ENCODE peak calls at places on chromosomes 4 and X, in seven cellular contexts. H is brain microvascular endothelial cell, V is breast epithelium, F is small intestine, B is adipocyte, M is hepatocyte, E is pancreas. C is an unnamed sample. For H3K27me3, the result is how much of the 10 kb centered on the place peaks cover.

GRCh38 chr4:174697164-174697563 is 131.9 kb downstream of the GLRA3 start:
- DNase-seq in H (no peak), B (peak), E (no peak), M (no peak), V (no peak), F (no peak), C (no peak)

GRCh38 chr4:159160242-159160641 is 57.4 kb downstream of the RAPGEF2 start:
- DNase-seq in H (no peak), B (peak), V (no peak), M (no peak), E (no peak), F (no peak), C (no peak)

GRCh38 chr4:114807759-114808404 is 209.3 kb downstream of the UGT8 start:
- DNase-seq in H (peak), E (peak), B (peak), V (no peak), M (peak), F (peak), C (no peak)

GRCh38 chr4:47526281-47526680 is 41.2 kb downstream of the ATP10D start:
- DNase-seq in E (no peak), B (peak), M (no peak), V (no peak), H (no peak), F (no peak), C (no peak)

GRCh38 chr4:78737020-78737419 is 39.1 kb upstream of the BMP2K start:
- DNase-seq in B (no peak), M (no peak), V (no peak), F (no peak), H (no peak), E (no peak), C (no peak)

GRCh38 chr4:25760518-25761157 is 102.2 kb downstream of the SEL1L3 start:
- DNase-seq in E (no peak), M (no peak), B (peak), H (no peak), V (no peak), F (no peak), C (no peak)

GRCh38 chr4:156252300-156253016 is 298.8 kb upstream of the CTSO start:
- DNase-seq in F (no peak), E (no peak), V (no peak), B (no peak), M (no peak), H (peak), C (no peak)

GRCh38 chr4:3145251-3145908 is 70.9 kb downstream of the HTT start:
- DNase-seq in M (no peak), H (no peak), F (no peak), E (no peak), B (peak), V (no peak), C (no peak)

GRCh38 chr4:126604273-126604867 is 1028.4 kb upstream of the INTU start:
- DNase-seq in V (no peak), F (peak), H (peak), B (peak), M (peak), E (no peak), C (no peak)

GRCh38 chrX:103063191-103063845 is 653 bp downstream of the BEX1 start:
- DNase-seq in E (no peak), B (peak), F (no peak), H (peak), M (peak), V (no peak), C (no peak)

GRCh38 chr4:8265171-8265929 is 4.2 kb upstream of the HTRA3 start:
- DNase-seq in E (no peak), H (no peak), M (no peak), V (no peak), B (no peak), F (no peak), C (no peak)

GRCh38 chr4:38315296-38315695 is 348.7 kb upstream of the KLF3 start:
- DNase-seq in B (no peak), V (no peak), H (no peak), M (no peak), F (no peak), E (no peak), C (no peak)

GRCh38 chr4:15194520-15194919 is 192.2 kb downstream of the CPEB2 start:
- DNase-seq in M (no peak), E (no peak), B (no peak), F (no peak), V (no peak), H (peak), C (no peak)

GRCh38 chr4:180567080-180567479 is 1676.1 kb upstream of the TENM3 start:
- DNase-seq in H (no peak), M (no peak), B (no peak), E (no peak), F (no peak), V (no peak), C (no peak)

GRCh38 chr4:73776363-73776762 is 36.0 kb downstream of the CXCL8 start:
- DNase-seq in M (peak), B (peak), E (peak), H (peak), V (peak), F (peak), C (no peak)

GRCh38 chrX:9532349-9532748 is 67.5 kb downstream of the TBL1X start:
- DNase-seq in H (peak), M (no peak), V (no peak), F (no peak), B (no peak), E (no peak), C (no peak)

GRCh38 chr4:25306658-25307057 is 5.9 kb upstream of the ZCCHC4 start:
- DNase-seq in V (no peak), H (no peak), E (no peak), B (no peak), M (no peak), F (no peak), C (no peak)

GRCh38 chr4:6889101-6889735 is 20.4 kb upstream of the TBC1D14 start:
- DNase-seq in H (no peak), V (no peak), F (no peak), B (no peak), M (no peak), E (no peak), C (no peak)

GRCh38 chrX:139691493-139691842 is 16.5 kb downstream of the MCF2 start:
- DNase-seq in F (no peak), B (peak), H (no peak), V (no peak), M (peak), E (no peak), C (no peak)

GRCh38 chr4:5992171-5993062 is 25.8 kb downstream of the C4orf50 start:
- DNase-seq in F (no peak), E (no peak), V (no peak), M (no peak), H (no peak), B (no peak), C (no peak)

GRCh38 chr4:111778543-111778942 is 366.7 kb upstream of the FAM241A start:
- DNase-seq in B (peak), V (no peak), M (no peak), F (no peak), H (no peak), E (no peak), C (no peak)

GRCh38 chrX:107449490-107450175 is at the start of gene FRMPD3:
- DNase-seq in M (peak), E (no peak), B (peak), H (no peak), F (no peak), V (no peak), C (no peak)

GRCh38 chrX:57451426-57452020 is 140.3 kb upstream of the ZXDB start:
- DNase-seq in F (no peak), E (no peak), V (no peak), M (no peak), H (no peak), B (no peak), C (no peak)

GRCh38 chr4:24956763-24957162 is 43.9 kb upstream of the CCDC149 start:
- DNase-seq in H (no peak), V (no peak), B (no peak), M (no peak), E (no peak), F (no peak), C (no peak)

GRCh38 chr4:15042529-15043167 is 40.4 kb downstream of the CPEB2 start:
- DNase-seq in M (peak), E (no peak), H (no peak), F (no peak), B (peak), V (no peak), C (no peak)

GRCh38 chrX:25968920-25969319 is 169.2 kb upstream of the MAGEB18 start:
- DNase-seq in B (no peak), H (no peak), E (peak), V (no peak), M (peak), F (no peak), C (no peak)

GRCh38 chr4:71472946-71473345 is 134.1 kb downstream of the SLC4A4 start:
- DNase-seq in V (no peak), B (peak), H (peak), E (no peak), M (no peak), F (no peak), C (no peak)

GRCh38 chr4:84511703-84512102 is 12.6 kb upstream of the NKX6-1 start:
- DNase-seq in E (no peak), B (no peak), V (no peak), F (no peak), M (no peak), H (no peak), C (no peak)
- H3K27me3 ChIP-seq in E (under half), B (under half), V (under half), F (under half), M (under half), H (under half), C (under half)

GRCh38 chr4:1516881-1517480 is 110.7 kb upstream of the NKX1-1 start:
- DNase-seq in B (no peak), F (no peak), E (no peak), V (no peak), H (no peak), M (no peak), C (no peak)

GRCh38 chr4:1515156-1515555 is 108.9 kb upstream of the NKX1-1 start:
- DNase-seq in E (no peak), F (no peak), M (no peak), H (no peak), V (no peak), B (no peak), C (no peak)

GRCh38 chr4:1514612-1515011 is 108.4 kb upstream of the NKX1-1 start:
- DNase-seq in V (no peak), H (no peak), B (no peak), E (no peak), F (no peak), M (no peak), C (no peak)

GRCh38 chr4:1516261-1516660 is 110.0 kb upstream of the NKX1-1 start:
- DNase-seq in E (no peak), H (no peak), F (no peak), V (no peak), B (no peak), M (no peak), C (no peak)

GRCh38 chr4:1515763-1516162 is 109.5 kb upstream of the NKX1-1 start:
- DNase-seq in H (no peak), M (no peak), B (no peak), V (no peak), F (no peak), E (no peak), C (no peak)
- H3K27me3 ChIP-seq in H (under half), M (under half), B (half or more), V (under half), F (under half), E (under half), C (under half)

GRCh38 chrX:39938466-39938865 is 159.3 kb downstream of the BCOR start:
- DNase-seq in B (no peak), M (no peak), V (no peak), F (no peak), H (no peak), E (no peak), C (no peak)
- H3K27me3 ChIP-seq in B (under half), M (under half), V (under half), F (under half), H (under half), E (under half), C (under half)

DNA sequence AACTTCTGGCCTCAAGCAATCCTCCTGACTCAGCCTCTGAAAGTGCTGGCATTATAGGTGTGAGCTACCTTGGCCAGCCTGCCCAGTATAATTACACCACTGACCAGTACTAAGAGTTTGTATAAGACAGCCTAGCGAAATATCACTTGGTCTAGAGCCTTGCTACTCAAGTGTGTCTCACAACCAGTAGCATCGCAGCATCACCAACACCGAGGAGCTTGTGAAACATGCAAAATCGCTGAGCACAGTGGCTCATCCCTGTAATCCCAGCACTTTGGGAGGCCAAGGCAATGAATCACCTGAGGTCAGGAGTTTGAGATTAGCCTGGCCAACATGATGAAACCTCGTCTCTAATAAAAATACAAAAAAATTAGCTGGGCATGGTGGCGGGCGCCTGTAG is 102.0 kb upstream of the GATB start:
- DNase-seq in H (peak), M (no peak), B (no peak), V (no peak), F (no peak), E (no peak), C (no peak)
- H3K27me3 ChIP-seq in H (under half), M (under half), B (under half), V (under half), F (under half), E (under half), C (under half)

DNA sequence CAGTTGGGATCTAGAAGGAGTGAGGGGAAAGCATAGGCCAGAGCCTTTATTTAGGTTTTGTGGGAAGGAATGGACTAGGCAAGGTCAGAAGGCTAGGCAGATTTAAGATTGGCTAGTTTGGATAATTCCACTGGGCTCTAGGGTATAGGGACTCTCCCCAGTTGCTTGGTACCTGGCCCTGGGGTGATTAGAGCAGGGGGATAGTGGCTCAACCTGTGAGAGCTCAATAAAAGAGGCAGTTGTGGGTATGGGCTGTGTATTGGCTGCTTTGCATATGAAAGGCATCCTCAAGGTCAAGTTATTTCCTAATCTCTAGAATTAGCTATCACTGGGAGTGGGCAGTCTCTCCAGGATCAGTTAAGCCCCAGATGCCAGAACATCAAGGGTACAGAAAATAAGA is 61.3 kb downstream of the ZNF81 start:
- DNase-seq in F (no peak), H (no peak), V (no peak), E (no peak), M (no peak), B (no peak), C (no peak)
- H3K27me3 ChIP-seq in F (under half), H (under half), V (under half), E (under half), M (under half), B (under half), C (under half)

GRCh38 chrX:44470816-44471215 is 71.8 kb downstream of the FUNDC1 start:
- DNase-seq in V (no peak), F (no peak), B (no peak), E (no peak), H (no peak), M (no peak), C (no peak)
- H3K27me3 ChIP-seq in V (under half), F (under half), B (under half), E (under half), H (under half), M (under half), C (under half)

GRCh38 chrX:81263067-81263466 is 61.2 kb downstream of the SH3BGRL start:
- DNase-seq in V (no peak), M (no peak), E (no peak), B (peak), F (peak), H (no peak), C (no peak)
- H3K27me3 ChIP-seq in V (under half), M (under half), E (under half), B (under half), F (under half), H (under half), C (under half)

GRCh38 chr4:13522282-13523104 is 21.8 kb downstream of the NKX3-2 start:
- DNase-seq in E (no peak), H (no peak), V (no peak), F (no peak), M (no peak), B (no peak), C (no peak)
- H3K27me3 ChIP-seq in E (under half), H (half or more), V (under half), F (under half), M (half or more), B (under half), C (half or more)

DNA sequence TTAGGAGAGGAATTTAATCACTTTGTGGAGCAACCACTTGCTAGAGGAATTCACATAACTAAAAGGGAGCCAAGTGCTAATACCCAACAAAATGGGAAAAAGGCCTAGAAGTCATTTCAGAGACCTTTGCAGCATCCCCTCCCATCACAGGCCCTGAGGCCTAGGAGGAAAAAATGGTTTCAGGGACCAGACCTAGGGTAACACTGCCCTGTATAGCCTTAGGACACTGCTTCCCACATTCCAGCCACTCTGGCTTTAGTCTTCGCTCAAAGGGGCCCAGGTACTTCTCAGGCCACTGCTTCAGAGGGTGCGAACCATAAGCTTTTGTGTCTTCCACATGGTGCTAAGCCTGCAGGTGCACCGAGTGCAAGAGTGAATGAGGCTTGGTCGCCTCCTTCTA is 19.1 kb downstream of the SPANXN2 start:
- DNase-seq in H (no peak), B (no peak), F (no peak), V (no peak), E (no peak), M (no peak), C (no peak)
- H3K27me3 ChIP-seq in H (under half), B (under half), F (under half), V (under half), E (under half), M (under half), C (under half)

C was measured in effector memory CD4-positive, alpha-beta T cell.